ENCODE peak calls at places on chromosome 12, in nine cellular contexts. One of them, this sample, is unnamed.

GRCh38 chr12:39990122-39991101 is 115.5 kb downstream of the SLC2A13 start:
- DNase-seq in PC-3: peak; percentile 61
- DNase-seq in heart right ventricle: peak; percentile 35
- DNase-seq in aorta: peak; percentile 53
- DNase-seq in effector memory CD4-positive, alpha-beta T cell: peak; percentile 32
- DNase-seq in esophagus muscularis mucosa: no peak
- DNase-seq in A549: peak; percentile 15
- DNase-seq in lung: peak; percentile 44
- DNase-seq in HCT116: peak; percentile 22
- DNase-seq in this sample: no peak

GRCh38 chr12:98422359-98422758 is 93.0 kb upstream of the TMPO start:
- DNase-seq in A549: no peak
- DNase-seq in lung: no peak
- DNase-seq in effector memory CD4-positive, alpha-beta T cell: no peak
- DNase-seq in esophagus muscularis mucosa: peak; percentile 55
- DNase-seq in aorta: no peak
- DNase-seq in heart right ventricle: peak; percentile 37
- DNase-seq in PC-3: no peak
- DNase-seq in HCT116: no peak
- DNase-seq in this sample: no peak

GRCh38 chr12:20063116-20063515 is 305.2 kb upstream of the PDE3A start:
- DNase-seq in A549: no peak
- DNase-seq in PC-3: no peak
- DNase-seq in heart right ventricle: no peak
- DNase-seq in lung: no peak
- DNase-seq in esophagus muscularis mucosa: no peak
- DNase-seq in aorta: no peak
- DNase-seq in HCT116: no peak
- DNase-seq in effector memory CD4-positive, alpha-beta T cell: no peak
- DNase-seq in this sample: no peak

GRCh38 chr12:31896514-31897039 is 62.6 kb upstream of the RESF1 start:
- DNase-seq in heart right ventricle: peak; percentile 38
- DNase-seq in esophagus muscularis mucosa: no peak
- DNase-seq in effector memory CD4-positive, alpha-beta T cell: peak; percentile 73
- DNase-seq in aorta: no peak
- DNase-seq in HCT116: no peak
- DNase-seq in lung: peak; percentile 43
- DNase-seq in A549: no peak
- DNase-seq in PC-3: no peak
- DNase-seq in this sample: no peak

GRCh38 chr12:55931317-55931779 is 386 bp downstream of the DGKA start:
- DNase-seq in aorta: no peak
- DNase-seq in lung: no peak
- DNase-seq in PC-3: no peak
- DNase-seq in effector memory CD4-positive, alpha-beta T cell: no peak
- DNase-seq in heart right ventricle: no peak
- DNase-seq in A549: peak; percentile 38
- DNase-seq in esophagus muscularis mucosa: no peak
- DNase-seq in HCT116: no peak
- DNase-seq in this sample: no peak

GRCh38 chr12:20364501-20364900 is 3.8 kb upstream of the PDE3A start:
- DNase-seq in esophagus muscularis mucosa: no peak
- DNase-seq in A549: no peak
- DNase-seq in effector memory CD4-positive, alpha-beta T cell: no peak
- DNase-seq in aorta: no peak
- DNase-seq in lung: no peak
- DNase-seq in PC-3: no peak
- DNase-seq in heart right ventricle: peak; percentile 52
- DNase-seq in HCT116: no peak
- DNase-seq in this sample: no peak

GRCh38 chr12:3187846-3188755 is 110.9 kb downstream of the TSPAN9 start:
- DNase-seq in lung: no peak
- DNase-seq in effector memory CD4-positive, alpha-beta T cell: no peak
- DNase-seq in A549: no peak
- DNase-seq in PC-3: no peak
- DNase-seq in heart right ventricle: no peak
- DNase-seq in HCT116: no peak
- DNase-seq in esophagus muscularis mucosa: no peak
- DNase-seq in aorta: no peak
- DNase-seq in this sample: no peak

GRCh38 chr12:49288412-49288853 is 6.5 kb upstream of the PRPH start:
- DNase-seq in HCT116: peak; percentile 46
- DNase-seq in lung: no peak
- DNase-seq in effector memory CD4-positive, alpha-beta T cell: peak; percentile 64
- DNase-seq in PC-3: peak; percentile 74
- DNase-seq in heart right ventricle: no peak
- DNase-seq in A549: peak; percentile 70
- DNase-seq in aorta: no peak
- DNase-seq in esophagus muscularis mucosa: no peak
- DNase-seq in this sample: no peak

GRCh38 chr12:97556201-97556824 is 93.7 kb downstream of the RMST start:
- DNase-seq in HCT116: no peak
- DNase-seq in PC-3: peak; percentile 84
- DNase-seq in heart right ventricle: peak; percentile 46
- DNase-seq in effector memory CD4-positive, alpha-beta T cell: no peak
- DNase-seq in esophagus muscularis mucosa: no peak
- DNase-seq in aorta: no peak
- DNase-seq in A549: no peak
- DNase-seq in lung: peak; percentile 60
- DNase-seq in this sample: no peak

GRCh38 chr12:34051486-34051885 is 29.2 kb downstream of the ALG10 start:
- DNase-seq in lung: no peak
- DNase-seq in effector memory CD4-positive, alpha-beta T cell: no peak
- DNase-seq in HCT116: no peak
- DNase-seq in heart right ventricle: no peak
- DNase-seq in PC-3: no peak
- DNase-seq in aorta: no peak
- DNase-seq in esophagus muscularis mucosa: no peak
- DNase-seq in A549: no peak
- DNase-seq in this sample: no peak

GRCh38 chr12:107368586-107368985 is 275.2 kb upstream of the CRY1 start:
- DNase-seq in effector memory CD4-positive, alpha-beta T cell: no peak
- DNase-seq in A549: no peak
- DNase-seq in HCT116: no peak
- DNase-seq in esophagus muscularis mucosa: no peak
- DNase-seq in aorta: no peak
- DNase-seq in lung: no peak
- DNase-seq in heart right ventricle: no peak
- DNase-seq in PC-3: no peak
- DNase-seq in this sample: no peak

GRCh38 chr12:402127-402456 is 648 bp downstream of the CCDC77 start:
- DNase-seq in lung: no peak
- DNase-seq in HCT116: no peak
- DNase-seq in effector memory CD4-positive, alpha-beta T cell: no peak
- DNase-seq in esophagus muscularis mucosa: no peak
- DNase-seq in aorta: no peak
- DNase-seq in heart right ventricle: no peak
- DNase-seq in PC-3: peak; percentile 48
- DNase-seq in A549: no peak
- DNase-seq in this sample: no peak

GRCh38 chr12:51788876-51789275 is 59.6 kb downstream of the FIGNL2 start:
- DNase-seq in A549: no peak
- DNase-seq in heart right ventricle: no peak
- DNase-seq in HCT116: no peak
- DNase-seq in aorta: no peak
- DNase-seq in lung: no peak
- DNase-seq in effector memory CD4-positive, alpha-beta T cell: no peak
- DNase-seq in esophagus muscularis mucosa: no peak
- DNase-seq in PC-3: peak; percentile 23
- DNase-seq in this sample: no peak

GRCh38 chr12:106919910-106920544 is 35.7 kb upstream of the TMEM263 start:
- DNase-seq in A549: peak; percentile 55
- DNase-seq in aorta: no peak
- DNase-seq in PC-3: peak; percentile 78
- DNase-seq in HCT116: peak; percentile 34
- DNase-seq in heart right ventricle: peak; percentile 14
- DNase-seq in esophagus muscularis mucosa: no peak
- DNase-seq in lung: no peak
- DNase-seq in effector memory CD4-positive, alpha-beta T cell: no peak
- DNase-seq in this sample: no peak

GRCh38 chr12:117972341-117972740 is 3.6 kb upstream of the KSR2 start:
- DNase-seq in lung: no peak
- DNase-seq in PC-3: no peak
- DNase-seq in effector memory CD4-positive, alpha-beta T cell: no peak
- DNase-seq in A549: no peak
- DNase-seq in esophagus muscularis mucosa: no peak
- DNase-seq in HCT116: no peak
- DNase-seq in heart right ventricle: no peak
- DNase-seq in aorta: no peak
- DNase-seq in this sample: no peak

DNA sequence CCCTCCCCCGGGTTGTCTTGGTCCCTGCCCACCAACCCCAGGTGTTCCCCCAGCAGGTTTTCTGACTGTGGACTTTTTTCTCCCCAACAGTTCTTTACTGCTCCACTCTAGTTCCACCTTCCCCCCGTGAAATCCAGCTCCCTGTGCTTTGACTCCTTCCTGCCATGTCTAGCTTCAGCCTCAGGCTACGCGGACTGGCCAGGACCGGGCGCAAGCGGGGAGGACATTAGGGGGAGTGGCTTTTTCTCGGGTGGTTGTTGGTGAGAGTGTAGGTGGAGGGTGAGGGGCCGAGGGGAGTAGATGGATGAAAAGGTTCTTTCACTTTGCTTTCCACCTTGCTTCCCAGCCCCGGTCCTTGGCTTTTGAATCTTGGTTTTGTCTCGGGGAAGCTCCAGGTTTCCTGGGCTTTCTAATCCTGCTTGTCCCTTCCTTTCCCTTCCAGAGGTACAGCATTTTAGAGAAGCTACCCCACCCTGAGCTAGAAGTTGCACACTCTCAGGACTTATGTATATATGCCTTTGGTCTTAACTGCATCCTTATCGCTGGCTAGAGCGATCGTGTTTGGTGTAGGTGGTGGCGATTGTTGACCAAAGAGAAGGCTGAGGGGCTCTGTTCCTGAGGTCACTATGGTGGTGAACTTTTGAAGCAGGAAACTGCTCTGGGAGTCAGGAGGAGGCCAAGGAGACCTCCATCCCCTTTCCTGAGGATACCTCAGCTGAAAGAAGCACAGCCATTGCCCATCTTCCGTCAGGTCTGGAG is 754 bp downstream of the PIP4K2C start:
- DNase-seq in A549: peak; percentile 46
- DNase-seq in PC-3: peak; percentile 28
- DNase-seq in aorta: no peak
- DNase-seq in esophagus muscularis mucosa: no peak
- DNase-seq in HCT116: no peak
- DNase-seq in effector memory CD4-positive, alpha-beta T cell: no peak
- DNase-seq in lung: peak; percentile 36
- DNase-seq in heart right ventricle: no peak
- DNase-seq in this sample: no peak
- H3K27ac ChIP-seq in A549: peak overlapping the region; percentile 84
- H3K27ac ChIP-seq in PC-3: peak overlapping the region; percentile 8
- H3K27ac ChIP-seq in aorta: no peak overlapping the region
- H3K27ac ChIP-seq in esophagus muscularis mucosa: peak overlapping the region; percentile 72
- H3K27ac ChIP-seq in HCT116: peak overlapping the region; percentile 42
- H3K27ac ChIP-seq in effector memory CD4-positive, alpha-beta T cell: peak overlapping the region; percentile 61
- H3K27ac ChIP-seq in lung: peak overlapping the region; percentile 76
- H3K27ac ChIP-seq in heart right ventricle: no peak overlapping the region
- H3K27ac ChIP-seq in this sample: no peak overlapping the region

DNA sequence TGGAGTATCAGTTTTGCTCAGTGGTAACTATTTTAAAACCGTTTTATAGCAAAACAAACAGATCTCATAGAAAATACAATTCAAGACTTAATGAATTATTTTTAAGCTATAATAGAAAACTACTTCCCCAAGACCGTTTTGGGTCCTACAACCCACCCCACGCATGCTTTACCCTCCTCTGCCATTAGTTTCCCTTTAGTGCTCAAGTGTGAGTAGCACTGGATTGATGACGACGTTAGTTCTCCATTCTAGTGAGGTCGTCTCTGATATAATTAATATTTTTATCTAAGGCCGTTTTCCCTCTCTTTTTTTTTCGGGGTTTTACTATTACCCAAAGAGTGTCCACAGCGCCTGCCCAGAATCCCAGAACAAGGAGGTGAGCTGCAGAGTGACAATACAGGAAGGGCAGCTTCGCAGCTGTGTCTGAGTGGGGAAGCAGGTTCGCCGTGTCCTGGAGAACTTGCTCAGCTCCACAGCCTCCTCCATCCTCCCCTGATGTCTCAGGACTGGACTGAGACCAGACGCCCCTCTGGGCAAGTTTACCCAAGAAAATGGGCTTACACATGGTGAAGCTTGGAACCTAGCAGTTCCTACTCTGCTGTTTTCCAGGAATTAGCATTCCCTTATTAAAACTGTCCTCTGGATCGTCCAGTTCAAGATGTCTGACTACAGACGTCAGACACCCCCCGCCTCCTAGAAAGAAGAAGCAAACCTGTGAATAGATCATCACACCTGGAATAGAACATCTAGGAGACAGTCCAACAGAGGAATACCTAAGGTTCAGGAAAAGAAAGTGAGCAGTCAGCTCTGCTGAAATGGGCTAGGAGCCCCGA is 31.9 kb upstream of the MON2 start:
- DNase-seq in HCT116: no peak
- DNase-seq in lung: no peak
- DNase-seq in heart right ventricle: no peak
- DNase-seq in effector memory CD4-positive, alpha-beta T cell: no peak
- DNase-seq in aorta: no peak
- DNase-seq in esophagus muscularis mucosa: no peak
- DNase-seq in PC-3: peak; percentile 58
- DNase-seq in A549: no peak
- DNase-seq in this sample: no peak
- H3K4me3 ChIP-seq in HCT116: no peak overlapping the region
- H3K4me3 ChIP-seq in lung: peak overlapping the region; percentile 9
- H3K4me3 ChIP-seq in heart right ventricle: peak overlapping the region; percentile 55
- H3K4me3 ChIP-seq in effector memory CD4-positive, alpha-beta T cell: peak overlapping the region; percentile 51
- H3K4me3 ChIP-seq in aorta: peak overlapping the region; percentile 32
- H3K4me3 ChIP-seq in esophagus muscularis mucosa: peak overlapping the region; percentile 59
- H3K4me3 ChIP-seq in PC-3: peak overlapping the region; percentile 70
- H3K4me3 ChIP-seq in A549: peak overlapping the region; percentile 51
- H3K4me3 ChIP-seq in this sample: no peak overlapping the region

DNA sequence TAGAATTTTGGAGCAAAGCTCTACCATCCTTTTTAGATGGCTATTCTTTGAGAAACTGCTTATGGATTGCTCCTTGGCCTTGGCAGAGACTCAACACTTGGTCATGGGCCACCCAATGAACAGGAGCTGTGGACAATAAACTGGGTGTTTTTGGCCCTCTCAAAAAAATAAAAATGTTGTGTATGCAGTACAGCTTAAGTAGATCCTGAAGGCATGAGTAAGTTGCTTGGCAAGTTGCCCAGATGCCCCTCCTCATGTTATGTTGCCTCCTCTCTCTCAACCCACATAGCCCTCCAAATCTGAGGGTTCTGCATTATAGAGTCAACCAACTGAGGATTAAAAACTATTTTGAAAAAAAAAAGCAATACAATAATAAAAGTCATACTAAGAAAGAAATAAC is 124.9 kb downstream of the ATP23 start:
- DNase-seq in heart right ventricle: no peak
- DNase-seq in HCT116: no peak
- DNase-seq in effector memory CD4-positive, alpha-beta T cell: no peak
- DNase-seq in esophagus muscularis mucosa: no peak
- DNase-seq in aorta: no peak
- DNase-seq in A549: no peak
- DNase-seq in lung: no peak
- DNase-seq in PC-3: peak; percentile 90
- DNase-seq in this sample: no peak
- H3K27ac ChIP-seq in heart right ventricle: no peak overlapping the region
- H3K27ac ChIP-seq in HCT116: no peak overlapping the region
- H3K27ac ChIP-seq in effector memory CD4-positive, alpha-beta T cell: no peak overlapping the region
- H3K27ac ChIP-seq in esophagus muscularis mucosa: no peak overlapping the region
- H3K27ac ChIP-seq in aorta: no peak overlapping the region
- H3K27ac ChIP-seq in A549: no peak overlapping the region
- H3K27ac ChIP-seq in lung: no peak overlapping the region
- H3K27ac ChIP-seq in PC-3: peak overlapping the region; percentile 77
- H3K27ac ChIP-seq in this sample: no peak overlapping the region

GRCh38 chr12:76080017-76080728 is 4.3 kb downstream of the NAP1L1 start:
- DNase-seq in lung: no peak
- DNase-seq in HCT116: no peak
- DNase-seq in aorta: no peak
- DNase-seq in PC-3: no peak
- DNase-seq in heart right ventricle: no peak
- DNase-seq in effector memory CD4-positive, alpha-beta T cell: no peak
- DNase-seq in esophagus muscularis mucosa: no peak
- DNase-seq in A549: no peak
- DNase-seq in this sample: no peak
- H3K4me3 ChIP-seq in lung: no peak overlapping the region
- H3K4me3 ChIP-seq in HCT116: no peak overlapping the region
- H3K4me3 ChIP-seq in aorta: no peak overlapping the region
- H3K4me3 ChIP-seq in PC-3: peak overlapping the region; percentile 4
- H3K4me3 ChIP-seq in heart right ventricle: no peak overlapping the region
- H3K4me3 ChIP-seq in effector memory CD4-positive, alpha-beta T cell: no peak overlapping the region
- H3K4me3 ChIP-seq in esophagus muscularis mucosa: no peak overlapping the region
- H3K4me3 ChIP-seq in A549: no peak overlapping the region
- H3K4me3 ChIP-seq in this sample: no peak overlapping the region